ENCODE peak calls at places on chromosome 5, in seven cellular contexts. T is IMR-90, A is H54, L is A549, M is lower leg skin, B is prostate gland, I is body of pancreas. V is an unnamed sample.

GRCh38 chr5:11494340-11494739 is 409.9 kb downstream of the CTNND2 start:
- DNase-seq in A (no peak), L (no peak), T (no peak), M (no peak), B (no peak), I (no peak), V (no peak)

GRCh38 chr5:58021476-58021875 is 438.4 kb downstream of the PLK2 start:
- DNase-seq in L (no peak), M (no peak), T (no peak), A (no peak), I (no peak), B (no peak), V (no peak)

GRCh38 chr5:137629646-137630045 is 106.2 kb downstream of the KLHL3 start:
- DNase-seq in A (peak; percentile 45), L (peak; percentile 60), M (peak; percentile 68), T (peak; percentile 63), I (peak; percentile 34), B (no peak), V (peak; percentile 51)

GRCh38 chr5:61055434-61056006 is 106.7 kb downstream of the SMIM15 start:
- DNase-seq in A (peak; percentile 5), B (no peak), I (peak; percentile 12), L (peak; percentile 62), M (no peak), T (peak; percentile 72), V (peak; percentile 45)

GRCh38 chr5:151121652-151122051 is 35.9 kb downstream of the ANXA6 start:
- DNase-seq in I (no peak), L (no peak), B (no peak), T (no peak), A (no peak), M (no peak), V (no peak)

GRCh38 chr5:167952278-167952990 is 339.0 kb upstream of the WWC1 start:
- DNase-seq in I (no peak), A (no peak), B (no peak), M (no peak), L (no peak), T (no peak), V (no peak)

GRCh38 chr5:132209901-132210545 is 17.6 kb downstream of the P4HA2 start:
- DNase-seq in B (no peak), M (peak; percentile 76), T (no peak), A (no peak), I (no peak), L (no peak), V (no peak)

GRCh38 chr5:129591508-129592160 is 131.5 kb downstream of the ADAMTS19 start:
- DNase-seq in A (no peak), M (no peak), T (no peak), L (no peak), I (no peak), B (no peak), V (no peak)

GRCh38 chr5:24642022-24642421 is 2.8 kb downstream of the CDH10 start:
- DNase-seq in M (no peak), I (peak; percentile 6), B (no peak), A (no peak), L (peak; percentile 61), T (peak; percentile 0), V (peak; percentile 14)

GRCh38 chr5:150836703-150837102 is 9.6 kb upstream of the IRGM start:
- DNase-seq in B (no peak), A (no peak), T (no peak), M (no peak), L (no peak), I (no peak), V (no peak)

GRCh38 chr5:149731332-149731616 is 1.2 kb downstream of the PPARGC1B start:
- DNase-seq in M (no peak), A (no peak), I (no peak), L (no peak), T (no peak), B (no peak), V (no peak)

GRCh38 chr5:1174122-1174936 is 27.1 kb upstream of the SLC6A19 start:
- DNase-seq in T (peak; percentile 74), B (peak; percentile 61), M (no peak), I (peak; percentile 65), A (peak; percentile 91), L (peak; percentile 87), V (peak; percentile 77)

GRCh38 chr5:52841114-52841513 is 53.4 kb downstream of the ITGA1 start:
- DNase-seq in A (no peak), M (no peak), T (no peak), I (no peak), L (no peak), B (no peak), V (no peak)

GRCh38 chr5:20102291-20102690 is 114.3 kb upstream of the CDH18 start:
- DNase-seq in M (no peak), L (no peak), B (no peak), T (no peak), A (no peak), I (no peak), V (no peak)

GRCh38 chr5:79560774-79561524 is 47.0 kb upstream of the HOMER1 start:
- DNase-seq in I (no peak), T (peak; percentile 67), M (no peak), B (no peak), A (no peak), L (no peak), V (peak; percentile 7)

GRCh38 chr5:146337264-146337904 is 1.3 kb upstream of the POU4F3 start:
- DNase-seq in A (no peak), B (no peak), L (no peak), M (no peak), I (no peak), T (no peak), V (no peak)

GRCh38 chr5:34487202-34487879 is 168.8 kb upstream of the RAI14 start:
- DNase-seq in M (no peak), B (peak; percentile 64), A (no peak), I (peak; percentile 77), L (peak; percentile 72), T (peak; percentile 97), V (no peak)
- TF ChIP-seq POLR2A in M (no peak), B (no peak), A (no peak), I (peak; percentile 30), L (no peak), T (no peak), V (no peak)

GRCh38 chr5:88660947-88661869 is 221.8 kb downstream of the MEF2C start:
- DNase-seq in T (peak; percentile 77), L (peak; percentile 84), B (no peak), M (no peak), A (peak; percentile 93), I (peak; percentile 50), V (peak; percentile 61)
- TF ChIP-seq POLR2A in T (no peak), L (peak; percentile 12), B (no peak), M (no peak), A (no peak), I (no peak), V (no peak)

GRCh38 chr5:178627259-178627598 is 379 bp upstream of the CLK4 start:
- DNase-seq in M (no peak), I (no peak), B (no peak), L (no peak), A (no peak), T (no peak), V (no peak)

GRCh38 chr5:178625679-178626483 is 969 bp downstream of the CLK4 start:
- DNase-seq in L (no peak), M (no peak), B (no peak), T (no peak), I (no peak), A (no peak), V (peak; percentile 85)

GRCh38 chr5:178624626-178625546 is 2.0 kb downstream of the CLK4 start:
- DNase-seq in M (no peak), A (no peak), I (no peak), B (no peak), T (peak; percentile 21), L (no peak), V (peak; percentile 23)

GRCh38 chr5:178630475-178630930 is 3.7 kb upstream of the CLK4 start:
- DNase-seq in I (no peak), L (peak; percentile 51), B (no peak), A (no peak), T (peak; percentile 16), M (no peak), V (no peak)

DNA sequence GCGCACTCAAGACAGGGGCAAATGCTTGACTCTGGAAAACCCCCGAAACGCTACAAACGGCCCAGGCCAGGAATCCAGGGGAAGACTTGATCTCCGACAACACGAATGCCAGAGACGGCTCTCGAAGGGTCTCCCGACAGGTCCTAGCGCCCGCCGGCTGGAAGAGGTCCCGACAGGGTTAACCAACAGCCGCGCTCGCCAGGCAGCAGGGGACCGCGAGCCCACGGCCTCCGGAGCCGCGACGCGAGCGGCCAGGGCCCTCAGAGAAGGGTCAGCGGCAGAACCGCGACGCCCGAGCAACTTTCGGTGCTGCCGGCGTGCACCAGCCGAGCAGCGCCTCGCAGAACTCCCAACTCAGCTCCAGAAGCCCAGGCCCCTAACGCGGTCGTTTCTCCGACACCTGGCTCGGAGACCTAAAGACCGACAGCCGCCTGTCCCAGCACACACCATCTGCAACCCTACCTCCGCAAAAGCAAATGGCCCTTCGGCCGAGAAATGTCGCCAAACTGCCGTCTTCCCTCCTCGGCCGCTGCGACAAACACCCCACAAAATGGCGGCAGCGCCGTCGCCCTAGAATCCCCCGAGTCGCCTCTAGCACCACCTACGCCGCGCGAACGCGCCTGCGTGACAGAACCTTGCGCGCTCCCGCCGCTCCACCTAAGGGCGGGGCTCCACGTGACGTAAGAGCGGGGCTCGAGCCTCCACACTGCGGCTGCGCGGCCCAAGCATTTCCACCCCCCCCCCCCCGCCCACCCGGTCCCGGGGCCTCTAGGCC is at the start of gene CLK4:
- DNase-seq in M (peak; percentile 99), B (peak; percentile 96), T (peak; percentile 93), L (peak; percentile 96), A (peak; percentile 83), I (peak; percentile 96), V (peak; percentile 98)
- TF ChIP-seq POLR2A in M (no peak), B (peak; percentile 92), T (peak; percentile 73), L (peak; percentile 88), A (peak; percentile 93), I (peak; percentile 90), V (peak; percentile 82)

GRCh38 chr5:67003906-67004729 is 192.5 kb downstream of the CD180 start:
- DNase-seq in B (peak; percentile 91), T (peak; percentile 88), L (peak; percentile 83), I (peak; percentile 92), A (peak; percentile 37), M (peak; percentile 97), V (peak; percentile 93)
- TF ChIP-seq POLR2A in B (peak; percentile 87), T (peak; percentile 79), L (peak; percentile 42), I (peak; percentile 88), A (no peak), M (no peak), V (peak; percentile 83)

GRCh38 chr5:130743091-130743490 is 422.0 kb downstream of the HINT1 start:
- DNase-seq in B (no peak), A (no peak), M (no peak), T (no peak), I (no peak), L (no peak), V (no peak)

DNA sequence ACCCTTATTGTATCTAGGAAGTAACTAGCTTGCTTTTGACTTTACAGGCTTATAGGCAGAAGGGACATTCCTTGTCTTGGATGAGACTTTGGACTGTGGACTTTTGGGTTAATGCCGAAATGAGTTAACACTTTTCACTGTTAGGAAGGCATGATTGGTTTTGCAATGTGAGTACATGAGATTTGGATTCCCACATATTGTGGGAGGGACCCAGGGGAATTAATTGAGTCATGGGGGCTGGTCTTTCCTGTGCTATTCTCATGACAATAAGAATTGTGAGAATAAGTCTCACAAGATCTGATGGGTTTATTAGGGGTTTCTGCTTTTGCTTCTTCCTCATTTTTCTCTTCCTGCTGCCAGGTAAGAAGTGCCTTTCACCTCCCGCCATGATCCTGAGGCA is 417.5 kb downstream of the HINT1 start:
- DNase-seq in B (no peak), T (no peak), A (no peak), L (no peak), I (no peak), M (no peak), V (no peak)
- TF ChIP-seq POLR2A in B (no peak), T (no peak), A (no peak), L (no peak), I (no peak), M (no peak), V (no peak)

GRCh38 chr5:127517480-127518318 is at the start of gene PRRC1:
- DNase-seq in I (peak; percentile 86), M (peak; percentile 94), B (peak; percentile 77), L (peak; percentile 86), A (peak; percentile 73), T (peak; percentile 81), V (peak; percentile 90)
- TF ChIP-seq POLR2A in I (peak; percentile 83), M (no peak), B (peak; percentile 83), L (peak; percentile 94), A (peak; percentile 91), T (peak; percentile 73), V (peak; percentile 78)